ENCODE peak calls at places on chromosomes 5 and 9, in seven cellular contexts. S is Calu3, Z is fibroblast of lung, T is PC-3, E is SK-N-SH, X is OCI-LY7, J is neural crest cell. C is an unnamed sample.

GRCh38 chr5:78718185-78718584 is 69.6 kb upstream of the LHFPL2 start:
- DNase-seq in S (no peak), Z (no peak), T (no peak), E (no peak), X (peak), J (no peak), C (no peak)

GRCh38 chr5:145446412-145446811 is 388.7 kb downstream of the PRELID2 start:
- DNase-seq in S (no peak), Z (no peak), T (no peak), E (no peak), X (no peak), J (no peak), C (no peak)

GRCh38 chr5:169265888-169266287 is 35.1 kb downstream of the SLIT3 start:
- DNase-seq in S (no peak), Z (no peak), T (peak), E (no peak), X (no peak), J (no peak), C (peak)

GRCh38 chr5:172825610-172826204 is 8.3 kb upstream of the ERGIC1 start:
- DNase-seq in S (no peak), Z (no peak), T (no peak), E (no peak), X (no peak), J (no peak), C (no peak)

GRCh38 chr9:111961575-111961974 is 65.0 kb downstream of the UGCG start:
- DNase-seq in S (peak), Z (peak), T (no peak), E (no peak), X (no peak), J (no peak), C (no peak)

GRCh38 chr5:94967525-94967924 is 317.4 kb downstream of the MCTP1 start:
- DNase-seq in S (no peak), Z (no peak), T (no peak), E (no peak), X (no peak), J (no peak), C (no peak)

GRCh38 chr5:169701910-169702451 is 64.9 kb downstream of the DOCK2 start:
- DNase-seq in S (no peak), Z (peak), T (peak), E (peak), X (peak), J (no peak), C (peak)

GRCh38 chr5:67194169-67194568 is 2.4 kb downstream of the CD180 start:
- DNase-seq in S (no peak), Z (no peak), T (no peak), E (no peak), X (no peak), J (no peak), C (no peak)

GRCh38 chr9:84339523-84339922 is 1.0 kb downstream of the SLC28A3 start:
- DNase-seq in S (no peak), Z (no peak), T (no peak), E (no peak), X (no peak), J (no peak), C (no peak)

GRCh38 chr5:167294861-167295685 is 996.4 kb upstream of the WWC1 start:
- DNase-seq in S (peak), Z (peak), T (peak), E (peak), X (no peak), J (no peak), C (peak)

GRCh38 chr5:132808866-132809265 is 4.2 kb upstream of the SOWAHA start:
- DNase-seq in S (no peak), Z (no peak), T (no peak), E (no peak), X (no peak), J (no peak), C (no peak)

GRCh38 chr5:17132444-17133083 is 84.9 kb upstream of the BASP1 start:
- DNase-seq in S (no peak), Z (no peak), T (peak), E (peak), X (peak), J (no peak), C (peak)

GRCh38 chr5:172789687-172790495 is 18.9 kb upstream of the DUSP1 start:
- DNase-seq in S (no peak), Z (no peak), T (no peak), E (no peak), X (no peak), J (no peak), C (no peak)

GRCh38 chr5:34585601-34586104 is 70.5 kb upstream of the RAI14 start:
- DNase-seq in S (peak), Z (peak), T (peak), E (no peak), X (no peak), J (no peak), C (peak)

GRCh38 chr5:99034336-99034735 is 105.5 kb upstream of the CHD1 start:
- DNase-seq in S (peak), Z (peak), T (peak), E (no peak), X (no peak), J (no peak), C (no peak)

GRCh38 chr5:150485770-150486401 is 22.0 kb upstream of the NDST1 start:
- DNase-seq in S (peak), Z (peak), T (peak), E (peak), X (peak), J (peak), C (no peak)

GRCh38 chr5:175479125-175479881 is 943 bp downstream of the SFXN1 start:
- DNase-seq in S (no peak), Z (no peak), T (no peak), E (peak), X (peak), J (no peak), C (no peak)

GRCh38 chr5:56522972-56523371 is 289.8 kb upstream of the ANKRD55 start:
- DNase-seq in S (no peak), Z (peak), T (peak), E (no peak), X (no peak), J (no peak), C (no peak)

GRCh38 chr5:178739452-178740180 is 9.2 kb upstream of the ZNF354A start:
- DNase-seq in S (no peak), Z (no peak), T (no peak), E (no peak), X (no peak), J (no peak), C (no peak)

GRCh38 chr5:157535042-157535865 is 40.3 kb downstream of the ADAM19 start:
- DNase-seq in S (no peak), Z (peak), T (peak), E (no peak), X (no peak), J (no peak), C (peak)

DNA sequence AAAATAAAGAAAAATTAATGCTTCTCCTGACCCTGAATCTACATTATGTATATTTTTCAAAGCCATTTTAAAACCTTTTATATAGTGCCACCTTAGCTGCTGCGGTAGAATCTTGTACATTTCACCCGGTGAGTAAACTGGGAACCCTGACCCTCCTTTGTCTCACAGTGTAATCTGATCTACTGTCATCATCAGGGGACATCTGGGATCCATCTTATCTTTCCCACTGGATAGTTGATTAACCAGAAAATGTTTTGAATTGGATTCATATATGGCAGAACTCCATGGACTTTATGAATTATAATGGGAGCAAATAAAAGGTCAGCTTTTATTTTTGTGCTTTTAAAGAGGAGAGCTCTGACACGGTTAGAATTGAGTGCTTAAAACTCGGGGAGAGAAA is 95.0 kb downstream of the ADAMTSL1 start:
- DNase-seq in S (no peak), Z (no peak), T (no peak), E (peak), X (no peak), J (no peak), C (no peak)
- TF ChIP-seq CTCF in S (no peak), Z (no peak), T (no peak), E (no peak), X (no peak), J (no peak), C (no peak)

DNA sequence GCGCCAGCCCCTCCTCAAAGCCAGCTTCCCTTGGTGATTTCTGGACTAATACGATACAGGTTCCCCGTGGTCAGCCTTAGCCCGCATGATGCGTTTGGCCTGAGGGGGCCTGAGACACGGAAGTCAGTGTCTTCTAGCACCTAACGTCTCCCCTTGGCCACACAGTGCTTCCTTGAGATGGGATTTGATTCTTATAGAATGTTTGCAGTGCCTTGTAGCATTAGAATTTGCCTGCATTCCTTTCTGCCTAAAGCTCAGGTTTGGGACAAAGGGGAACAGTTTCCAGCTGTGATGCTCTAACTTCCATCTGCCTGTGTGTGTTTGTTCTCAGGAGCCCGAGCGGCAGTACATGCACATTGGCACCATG is 34.4 kb downstream of the CFAP90 start:
- DNase-seq in S (no peak), Z (no peak), T (no peak), E (no peak), X (no peak), J (no peak), C (no peak)
- TF ChIP-seq CTCF in S (no peak), Z (no peak), T (peak), E (peak), X (peak), J (peak), C (no peak)

DNA sequence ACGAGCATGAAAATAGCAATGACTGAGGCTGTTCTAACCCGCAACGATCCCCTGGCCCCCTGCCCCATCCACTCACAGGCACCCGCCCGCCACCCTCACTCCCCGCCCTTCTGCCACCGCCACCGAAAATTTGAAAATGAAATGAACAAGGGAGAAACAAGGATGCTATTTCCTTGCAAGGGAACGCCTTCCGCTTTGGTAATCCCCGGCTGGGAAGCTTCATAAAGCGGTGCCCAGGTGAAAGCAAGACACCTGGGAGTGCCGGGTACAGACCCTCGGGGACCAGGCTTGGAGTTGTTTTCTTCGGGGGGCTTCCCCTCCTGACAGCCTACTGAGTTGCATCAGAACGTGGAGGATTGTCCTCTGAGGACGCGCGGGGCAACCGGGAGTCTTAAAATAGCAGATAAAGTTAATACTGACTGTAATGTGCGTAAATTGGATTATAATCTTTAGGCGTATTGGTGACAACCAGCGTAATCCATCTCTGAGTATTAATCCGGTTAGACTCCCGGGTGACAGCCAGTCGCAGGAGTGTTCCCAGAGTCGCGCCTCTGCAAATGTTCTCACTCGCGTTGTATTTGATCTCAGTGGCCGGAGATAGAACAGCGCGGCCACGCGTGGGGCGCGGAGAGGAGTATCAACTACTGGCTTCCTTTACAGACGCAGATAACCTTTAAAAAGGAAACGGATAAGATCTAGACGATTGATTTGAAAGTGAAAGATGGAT is 885 bp upstream of the MLLT3 start:
- DNase-seq in S (peak), Z (peak), T (peak), E (no peak), X (peak), J (no peak), C (no peak)
- TF ChIP-seq CTCF in S (no peak), Z (no peak), T (no peak), E (peak), X (no peak), J (no peak), C (no peak)

DNA sequence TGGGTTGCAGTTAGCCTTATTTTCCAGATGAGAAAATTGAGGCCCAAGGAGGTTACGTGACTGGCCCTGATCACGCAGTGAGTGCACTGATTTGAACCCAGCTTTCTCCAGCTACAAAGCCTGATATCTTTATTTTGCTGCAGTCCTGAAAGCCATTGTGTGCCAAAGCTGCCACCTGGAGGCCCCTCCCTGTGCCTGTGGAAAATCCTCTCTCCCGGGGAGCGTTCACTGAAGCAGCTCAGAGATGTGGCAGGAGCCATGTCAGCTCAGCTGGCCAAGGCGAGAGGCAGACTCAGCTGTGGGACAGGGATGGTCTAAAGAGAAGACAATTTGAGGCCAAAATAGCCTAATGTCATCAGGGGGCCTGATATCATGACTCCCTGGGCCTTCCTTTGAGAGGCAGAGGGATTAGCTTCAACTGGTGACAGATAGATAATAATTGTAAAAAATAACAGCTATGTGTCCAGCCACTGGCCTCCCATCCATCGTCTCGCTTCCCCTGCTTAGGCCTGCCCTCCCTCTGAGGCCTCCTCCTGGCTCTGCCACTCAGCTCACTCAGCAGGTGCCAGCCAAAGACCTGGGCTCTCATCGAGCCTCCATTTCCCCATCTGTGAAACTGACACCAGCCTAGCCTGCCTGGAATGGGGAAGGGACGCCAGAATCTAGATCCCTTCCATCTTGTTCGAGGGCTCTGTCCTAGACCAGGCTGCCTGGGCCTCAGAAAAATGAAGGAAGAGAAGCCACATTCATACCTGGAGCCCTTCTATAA is 74.3 kb upstream of the GGTA1 start:
- DNase-seq in S (no peak), Z (no peak), T (no peak), E (no peak), X (no peak), J (no peak), C (no peak)
- TF ChIP-seq CTCF in S (no peak), Z (no peak), T (no peak), E (no peak), X (no peak), J (no peak), C (no peak)

GRCh38 chr9:124911766-124912165 is 29.1 kb downstream of the GOLGA1 start:
- DNase-seq in S (no peak), Z (no peak), T (no peak), E (no peak), X (no peak), J (no peak), C (no peak)

GRCh38 chr9:124908098-124908497 is 32.8 kb downstream of the GOLGA1 start:
- DNase-seq in S (no peak), Z (no peak), T (no peak), E (no peak), X (no peak), J (no peak), C (no peak)

GRCh38 chr9:124906966-124907365 is 33.9 kb downstream of the GOLGA1 start:
- DNase-seq in S (no peak), Z (no peak), T (no peak), E (no peak), X (no peak), J (no peak), C (no peak)
- TF ChIP-seq CTCF in S (no peak), Z (no peak), T (no peak), E (no peak), X (no peak), J (no peak), C (no peak)

GRCh38 chr9:101951598-101951997 is 213.2 kb upstream of the GRIN3A start:
- DNase-seq in S (no peak), Z (no peak), T (no peak), E (no peak), X (no peak), J (no peak), C (no peak)
- TF ChIP-seq CTCF in S (no peak), Z (no peak), T (no peak), E (peak), X (no peak), J (no peak), C (no peak)

GRCh38 chr5:135273212-135273611 is 125.8 kb downstream of the MACROH2A1 start:
- DNase-seq in S (no peak), Z (no peak), T (no peak), E (no peak), X (no peak), J (no peak), C (no peak)
- TF ChIP-seq CTCF in S (no peak), Z (no peak), T (no peak), E (no peak), X (no peak), J (no peak), C (no peak)

DNA sequence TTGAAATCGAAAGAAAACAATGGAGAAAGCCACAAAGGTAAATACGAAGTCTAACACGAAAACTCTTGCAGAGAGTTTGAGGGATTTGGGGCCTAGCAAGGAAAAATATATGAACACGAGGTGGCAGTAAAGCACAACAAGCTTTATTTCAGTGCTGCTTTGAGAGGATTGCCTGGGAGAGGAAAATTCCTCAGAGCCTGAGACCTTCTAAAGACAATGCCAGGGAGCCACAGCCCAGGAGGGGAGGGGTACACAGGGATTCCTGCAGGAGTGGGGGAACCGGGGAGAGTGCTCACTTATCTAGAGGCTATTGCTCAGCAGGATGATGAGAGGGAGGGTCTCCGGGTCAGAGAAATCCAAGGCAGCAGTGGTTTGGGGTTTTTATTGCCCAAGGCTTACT is 134.9 kb upstream of the ADCY2 start:
- DNase-seq in S (peak), Z (peak), T (peak), E (peak), X (peak), J (peak), C (peak)
- TF ChIP-seq CTCF in S (peak), Z (peak), T (peak), E (peak), X (peak), J (peak), C (peak)